ENCODE peak calls at places on chromosomes 13 and 19, in four cellular contexts. One of them, this sample, is unnamed.

GRCh38 chr13:43815204-43815603 is 28.4 kb upstream of the ENOX1 start:
- DNase-seq in astrocyte of the cerebellum: peak; percentile 72
- DNase-seq in left ventricle myocardium inferior: no peak
- DNase-seq in mucosa of descending colon: no peak
- DNase-seq in this sample: peak; percentile 85

GRCh38 chr19:49200238-49200862 is 42.8 kb downstream of the TRPM4 start:
- DNase-seq in mucosa of descending colon: peak; percentile 75
- DNase-seq in left ventricle myocardium inferior: no peak
- DNase-seq in astrocyte of the cerebellum: no peak
- DNase-seq in this sample: no peak

GRCh38 chr19:7970716-7971448 is 27.4 kb upstream of the TIMM44 start:
- DNase-seq in astrocyte of the cerebellum: peak; percentile 20
- DNase-seq in left ventricle myocardium inferior: no peak
- DNase-seq in mucosa of descending colon: peak; percentile 44
- DNase-seq in this sample: no peak

GRCh38 chr13:77351326-77351725 is 24.4 kb upstream of the MYCBP2 start:
- DNase-seq in astrocyte of the cerebellum: peak; percentile 46
- DNase-seq in left ventricle myocardium inferior: no peak
- DNase-seq in mucosa of descending colon: no peak
- DNase-seq in this sample: no peak

GRCh38 chr19:45781282-45782161 is 768 bp downstream of the DMPK start:
- DNase-seq in astrocyte of the cerebellum: no peak
- DNase-seq in mucosa of descending colon: peak; percentile 71
- DNase-seq in left ventricle myocardium inferior: no peak
- DNase-seq in this sample: no peak

GRCh38 chr19:12837225-12837624 is 1.1 kb upstream of the MAST1 start:
- DNase-seq in astrocyte of the cerebellum: no peak
- DNase-seq in left ventricle myocardium inferior: no peak
- DNase-seq in mucosa of descending colon: no peak
- DNase-seq in this sample: no peak

GRCh38 chr19:16112778-16113177 is 1.1 kb downstream of the RAB8A start:
- DNase-seq in astrocyte of the cerebellum: no peak
- DNase-seq in left ventricle myocardium inferior: no peak
- DNase-seq in mucosa of descending colon: peak; percentile 12
- DNase-seq in this sample: no peak

GRCh38 chr13:33577037-33577436 is 240.9 kb upstream of the RFC3 start:
- DNase-seq in left ventricle myocardium inferior: no peak
- DNase-seq in astrocyte of the cerebellum: no peak
- DNase-seq in mucosa of descending colon: no peak
- DNase-seq in this sample: no peak

GRCh38 chr13:75326173-75327131 is 155.5 kb downstream of the TBC1D4 start:
- DNase-seq in left ventricle myocardium inferior: no peak
- DNase-seq in mucosa of descending colon: no peak
- DNase-seq in astrocyte of the cerebellum: peak; percentile 20
- DNase-seq in this sample: no peak

GRCh38 chr19:17333611-17334413 is 843 bp downstream of the ANO8 start:
- DNase-seq in mucosa of descending colon: peak; percentile 76
- DNase-seq in astrocyte of the cerebellum: peak; percentile 63
- DNase-seq in left ventricle myocardium inferior: no peak
- DNase-seq in this sample: peak; percentile 37

GRCh38 chr13:110492299-110493160 is 69.0 kb downstream of the RAB20 start:
- DNase-seq in astrocyte of the cerebellum: no peak
- DNase-seq in mucosa of descending colon: no peak
- DNase-seq in left ventricle myocardium inferior: no peak
- DNase-seq in this sample: no peak

GRCh38 chr19:33755314-33756020 is 41.2 kb upstream of the KCTD15 start:
- DNase-seq in astrocyte of the cerebellum: no peak
- DNase-seq in left ventricle myocardium inferior: no peak
- DNase-seq in mucosa of descending colon: no peak
- DNase-seq in this sample: no peak

GRCh38 chr13:48155850-48156249 is 60.9 kb upstream of the MED4 start:
- DNase-seq in mucosa of descending colon: no peak
- DNase-seq in left ventricle myocardium inferior: no peak
- DNase-seq in astrocyte of the cerebellum: peak; percentile 23
- DNase-seq in this sample: peak; percentile 41

GRCh38 chr13:39274926-39275325 is 236.7 kb downstream of the NHLRC3 start:
- DNase-seq in left ventricle myocardium inferior: no peak
- DNase-seq in mucosa of descending colon: no peak
- DNase-seq in astrocyte of the cerebellum: no peak
- DNase-seq in this sample: no peak

GRCh38 chr19:2034729-2035589 is 16.1 kb downstream of the MKNK2 start:
- DNase-seq in astrocyte of the cerebellum: no peak
- DNase-seq in left ventricle myocardium inferior: no peak
- DNase-seq in mucosa of descending colon: peak; percentile 93
- DNase-seq in this sample: no peak

GRCh38 chr19:12796146-12797071 is 5.1 kb downstream of the JUNB start:
- DNase-seq in mucosa of descending colon: peak; percentile 78
- DNase-seq in left ventricle myocardium inferior: peak; percentile 59
- DNase-seq in astrocyte of the cerebellum: peak; percentile 60
- DNase-seq in this sample: no peak

GRCh38 chr13:114167445-114167844 is 11.6 kb upstream of the CFAP97D2 start:
- DNase-seq in astrocyte of the cerebellum: no peak
- DNase-seq in mucosa of descending colon: no peak
- DNase-seq in left ventricle myocardium inferior: no peak
- DNase-seq in this sample: no peak

GRCh38 chr19:17424743-17425365 is 5.0 kb downstream of the MVB12A start:
- DNase-seq in astrocyte of the cerebellum: no peak
- DNase-seq in left ventricle myocardium inferior: no peak
- DNase-seq in mucosa of descending colon: no peak
- DNase-seq in this sample: no peak

GRCh38 chr19:29285878-29286277 is 72.9 kb upstream of the UQCRFS1 start:
- DNase-seq in astrocyte of the cerebellum: no peak
- DNase-seq in left ventricle myocardium inferior: no peak
- DNase-seq in mucosa of descending colon: no peak
- DNase-seq in this sample: no peak

DNA sequence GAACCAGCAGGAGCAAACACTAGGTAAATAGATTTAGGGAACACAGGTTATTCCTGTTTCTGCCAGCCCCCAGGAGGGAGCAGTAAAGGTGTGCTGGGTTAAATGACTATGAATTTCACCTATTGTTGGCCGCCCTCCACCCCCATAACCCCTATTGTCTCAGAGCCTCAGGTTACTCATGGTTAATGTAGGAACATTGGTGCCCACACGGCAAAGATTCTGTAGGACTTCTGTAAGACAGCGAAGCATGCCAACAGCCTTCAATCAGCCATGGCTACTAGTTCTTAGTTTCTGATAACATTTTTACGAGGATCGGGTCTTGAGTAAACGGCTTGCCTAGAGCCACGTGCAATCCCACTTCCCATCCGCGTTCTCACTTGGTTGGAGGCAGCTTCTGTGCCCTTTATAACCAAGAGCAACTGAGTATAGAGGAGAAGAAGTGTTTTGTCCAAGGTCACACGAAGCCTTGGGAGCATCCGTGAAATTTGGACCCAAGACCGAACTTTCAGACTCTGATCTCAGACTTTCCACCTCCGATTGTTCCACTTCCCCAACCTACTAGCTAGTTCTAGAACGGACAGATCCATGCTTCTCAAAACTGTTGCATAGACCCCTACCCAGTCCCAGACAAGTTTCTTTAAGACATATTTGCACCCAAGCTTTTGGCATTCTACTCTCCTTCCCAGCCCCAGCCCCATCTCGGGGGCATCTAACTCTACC is 5.1 kb upstream of the CACNG8 start:
- DNase-seq in mucosa of descending colon: no peak
- DNase-seq in astrocyte of the cerebellum: no peak
- DNase-seq in left ventricle myocardium inferior: no peak
- DNase-seq in this sample: no peak
- H3K4me3 ChIP-seq in mucosa of descending colon: no peak overlapping the region
- H3K4me3 ChIP-seq in astrocyte of the cerebellum: no peak overlapping the region
- H3K4me3 ChIP-seq in left ventricle myocardium inferior: no peak overlapping the region
- H3K4me3 ChIP-seq in this sample: no peak overlapping the region

GRCh38 chr13:98261165-98261672 is 84.2 kb upstream of the RNF113B start:
- DNase-seq in mucosa of descending colon: no peak
- DNase-seq in astrocyte of the cerebellum: no peak
- DNase-seq in left ventricle myocardium inferior: no peak
- DNase-seq in this sample: no peak

GRCh38 chr13:98263841-98264240 is 86.8 kb upstream of the RNF113B start:
- DNase-seq in left ventricle myocardium inferior: no peak
- DNase-seq in mucosa of descending colon: no peak
- DNase-seq in astrocyte of the cerebellum: no peak
- DNase-seq in this sample: no peak

GRCh38 chr13:98264877-98265276 is 87.8 kb upstream of the RNF113B start:
- DNase-seq in left ventricle myocardium inferior: no peak
- DNase-seq in astrocyte of the cerebellum: no peak
- DNase-seq in mucosa of descending colon: no peak
- DNase-seq in this sample: no peak

GRCh38 chr13:98260357-98261164 is 83.5 kb upstream of the RNF113B start:
- DNase-seq in left ventricle myocardium inferior: no peak
- DNase-seq in mucosa of descending colon: no peak
- DNase-seq in astrocyte of the cerebellum: no peak
- DNase-seq in this sample: no peak

GRCh38 chr13:98262307-98262706 is 85.2 kb upstream of the RNF113B start:
- DNase-seq in mucosa of descending colon: no peak
- DNase-seq in left ventricle myocardium inferior: no peak
- DNase-seq in astrocyte of the cerebellum: no peak
- DNase-seq in this sample: no peak
- TF ChIP-seq CTCF in mucosa of descending colon: no peak
- TF ChIP-seq CTCF in left ventricle myocardium inferior: no peak
- TF ChIP-seq CTCF in astrocyte of the cerebellum: no peak
- TF ChIP-seq CTCF in this sample: no peak

GRCh38 chr19:3433805-3434540 is 46.4 kb downstream of the SMIM24 start:
- DNase-seq in left ventricle myocardium inferior: no peak
- DNase-seq in mucosa of descending colon: no peak
- DNase-seq in astrocyte of the cerebellum: no peak
- DNase-seq in this sample: no peak
- H3K4me3 ChIP-seq in left ventricle myocardium inferior: peak overlapping the region; percentile 66
- H3K4me3 ChIP-seq in mucosa of descending colon: no peak overlapping the region
- H3K4me3 ChIP-seq in astrocyte of the cerebellum: no peak overlapping the region
- H3K4me3 ChIP-seq in this sample: no peak overlapping the region

DNA sequence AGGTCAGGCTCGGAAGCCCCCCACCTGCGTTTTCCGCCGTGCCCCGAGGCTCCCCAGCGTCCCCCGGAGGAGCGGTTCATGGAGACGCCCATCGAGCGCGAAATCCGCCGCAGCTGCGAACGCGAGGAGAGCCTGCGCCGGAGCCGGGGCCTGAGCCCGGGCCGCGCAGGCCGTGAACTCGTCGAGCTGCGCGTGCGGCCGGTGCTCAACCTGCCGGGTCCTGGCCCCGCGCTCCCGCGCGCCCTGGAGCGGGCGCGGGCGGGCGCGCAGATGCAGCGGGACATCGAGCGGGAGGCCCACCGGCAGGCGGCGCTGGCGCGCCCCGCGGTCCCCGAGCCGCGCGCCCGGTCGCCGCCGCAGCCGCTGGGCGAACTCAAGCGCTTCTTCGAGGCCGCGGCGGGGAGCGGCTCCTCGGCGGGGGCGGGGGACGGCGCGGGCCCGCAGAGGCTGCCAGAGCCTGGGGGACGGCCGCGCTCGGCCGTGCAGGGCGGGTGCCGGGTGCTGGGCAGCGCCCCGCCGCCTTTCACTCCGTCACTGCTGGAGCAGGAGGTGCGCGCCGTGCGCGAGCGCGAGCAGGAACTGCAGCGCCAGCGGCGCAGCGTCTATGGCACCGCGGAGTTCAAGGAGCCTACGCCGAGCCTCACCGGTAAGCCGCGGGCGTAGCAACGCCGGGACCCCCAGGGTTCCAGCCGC is 792 bp downstream of the MISP3 start:
- DNase-seq in astrocyte of the cerebellum: no peak
- DNase-seq in mucosa of descending colon: peak; percentile 87
- DNase-seq in left ventricle myocardium inferior: peak; percentile 77
- DNase-seq in this sample: no peak
- TF ChIP-seq CTCF in astrocyte of the cerebellum: peak; percentile 17
- TF ChIP-seq CTCF in mucosa of descending colon: peak; percentile 75
- TF ChIP-seq CTCF in left ventricle myocardium inferior: peak; percentile 64
- TF ChIP-seq CTCF in this sample: peak; percentile 1

DNA sequence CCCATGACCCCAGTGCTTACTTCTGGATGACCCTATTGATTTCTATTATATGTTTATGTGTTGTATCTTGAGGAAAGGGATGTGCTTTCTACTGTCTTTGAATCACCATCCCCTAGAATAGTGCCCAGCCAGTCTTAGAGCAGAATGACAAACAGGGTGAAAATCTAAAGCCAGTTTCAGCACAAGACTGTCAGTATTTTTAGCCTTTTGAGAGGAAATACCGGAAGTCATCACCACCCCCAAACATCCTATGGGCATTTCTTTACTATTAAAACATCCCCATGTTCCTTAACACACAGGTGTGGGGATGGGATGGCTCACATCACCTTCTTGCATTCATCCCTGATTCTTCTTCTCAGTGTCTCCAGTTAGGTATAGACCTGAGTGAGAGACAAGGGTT is 52.1 kb upstream of the UBE2L5 start:
- DNase-seq in mucosa of descending colon: no peak
- DNase-seq in left ventricle myocardium inferior: no peak
- DNase-seq in astrocyte of the cerebellum: no peak
- DNase-seq in this sample: no peak
- H3K4me3 ChIP-seq in mucosa of descending colon: no peak overlapping the region
- H3K4me3 ChIP-seq in left ventricle myocardium inferior: no peak overlapping the region
- H3K4me3 ChIP-seq in astrocyte of the cerebellum: no peak overlapping the region
- H3K4me3 ChIP-seq in this sample: no peak overlapping the region

GRCh38 chr13:101757446-101758039 is 305.1 kb downstream of the ITGBL1 start:
- DNase-seq in left ventricle myocardium inferior: no peak
- DNase-seq in mucosa of descending colon: no peak
- DNase-seq in astrocyte of the cerebellum: peak; percentile 43
- DNase-seq in this sample: peak; percentile 25
- TF ChIP-seq CTCF in left ventricle myocardium inferior: peak; percentile 61
- TF ChIP-seq CTCF in mucosa of descending colon: no peak
- TF ChIP-seq CTCF in astrocyte of the cerebellum: peak; percentile 43
- TF ChIP-seq CTCF in this sample: peak; percentile 26

DNA sequence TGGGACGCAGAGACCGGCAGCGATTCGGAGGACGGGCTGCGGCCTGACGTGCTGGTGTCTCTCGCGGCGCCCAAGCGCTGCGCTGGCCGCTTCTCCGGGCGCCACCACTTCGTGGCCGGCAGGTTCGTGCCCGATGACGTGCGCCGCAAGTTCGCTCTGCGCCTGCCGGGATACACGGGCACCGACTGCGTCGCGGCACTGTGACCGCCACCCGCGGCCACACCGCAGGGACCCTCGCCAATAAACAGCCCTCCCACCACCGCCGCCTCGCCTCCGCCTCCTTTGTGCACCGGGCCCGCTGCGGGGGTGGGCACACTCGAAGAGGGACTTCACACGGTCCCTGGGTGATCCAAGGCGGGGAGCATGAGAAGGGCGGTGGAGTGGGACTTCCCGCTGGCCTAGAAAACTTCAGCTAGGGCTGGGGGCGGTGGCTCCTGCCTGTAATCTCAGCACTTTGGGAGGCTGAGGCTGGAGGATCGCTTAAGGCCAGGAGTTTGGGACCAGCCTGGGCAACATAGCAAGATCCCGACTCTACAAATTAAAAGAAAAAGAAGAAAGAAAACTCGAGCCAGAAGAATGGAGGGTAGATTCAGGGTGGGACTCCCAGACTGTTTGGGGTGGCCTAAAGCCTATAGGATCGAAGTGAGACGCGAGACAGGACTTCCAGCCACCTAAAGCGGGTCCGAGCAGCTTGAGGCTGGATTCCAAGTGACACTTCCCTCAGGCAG is 580 bp upstream of the CILP2 start:
- DNase-seq in left ventricle myocardium inferior: no peak
- DNase-seq in mucosa of descending colon: no peak
- DNase-seq in astrocyte of the cerebellum: no peak
- DNase-seq in this sample: no peak
- H3K4me3 ChIP-seq in left ventricle myocardium inferior: peak overlapping the region; percentile 60
- H3K4me3 ChIP-seq in mucosa of descending colon: no peak overlapping the region
- H3K4me3 ChIP-seq in astrocyte of the cerebellum: peak overlapping the region; percentile 9
- H3K4me3 ChIP-seq in this sample: no peak overlapping the region

This sample was measured in HFF-Myc.